ENCODE peak calls at places on chromosomes 3 and 15, in six cellular contexts. D is AG08396; Q is fibroblast of lung; I is stimulated activated CD4-positive, alpha-beta T cell treated with anti-CD3 and anti-CD28 coated beads, Interleukin-4, amount 100 ng/mL, for 48 hours; L is stimulated activated naive CD8-positive, alpha-beta T cell treated with anti-CD3 and anti-CD28 coated beads, Interleukin-15, Interleukin-2, amounts not matched to agents 100 U/mL and 50 U/mL, for 24 hours; E is stimulated activated CD8-positive, alpha-beta memory T cell treated with anti-CD3 and anti-CD28 coated beads, Interleukin-12 subunit alpha, Interleukin-12 subunit beta, amount 100 ng/mL, for 4 hours. V is an unnamed sample.

GRCh38 chr15:92714457-92715401 is 59.2 kb upstream of the FAM174B start:
- DNase-seq in E (peak; percentile 48), Q (peak; percentile 76), L (peak; percentile 82), D (peak; percentile 83), I (peak; percentile 69), V (peak; percentile 54)

GRCh38 chr15:86445750-86446149 is 366.1 kb downstream of the AGBL1 start:
- DNase-seq in L (no peak), Q (no peak), I (no peak), D (no peak), E (no peak), V (no peak)

GRCh38 chr3:184513276-184514150 is 48.1 kb upstream of the EPHB3 start:
- DNase-seq in I (peak; percentile 78), D (peak; percentile 93), L (peak; percentile 88), Q (peak; percentile 71), E (peak; percentile 64), V (peak; percentile 65)

GRCh38 chr3:108940568-108941285 is 13.0 kb downstream of the GUCA1C start:
- DNase-seq in E (no peak), Q (no peak), D (no peak), I (no peak), L (no peak), V (no peak)

GRCh38 chr3:133393691-133394474 is 6.0 kb upstream of the BFSP2 start:
- DNase-seq in E (no peak), D (no peak), I (no peak), Q (peak; percentile 31), L (no peak), V (no peak)

GRCh38 chr3:160554980-160555379 is 10.4 kb downstream of the KPNA4 start:
- DNase-seq in I (no peak), D (no peak), E (no peak), Q (no peak), L (no peak), V (no peak)

GRCh38 chr3:66501483-66502266 is 853 bp upstream of the LRIG1 start:
- DNase-seq in I (no peak), E (no peak), L (no peak), D (no peak), Q (no peak), V (no peak)

GRCh38 chr3:9380014-9380413 is 17.2 kb downstream of the THUMPD3 start:
- DNase-seq in D (no peak), I (no peak), E (no peak), L (no peak), Q (no peak), V (no peak)

GRCh38 chr15:90936823-90937222 is 1.7 kb downstream of the UNC45A start:
- DNase-seq in L (no peak), E (no peak), Q (no peak), I (no peak), D (no peak), V (no peak)

GRCh38 chr3:71530903-71531535 is 52.5 kb downstream of the FOXP1 start:
- DNase-seq in L (no peak), Q (no peak), D (no peak), I (no peak), E (no peak), V (peak; percentile 26)

GRCh38 chr3:138260636-138261035 is 69.0 kb downstream of the NME9 start:
- DNase-seq in L (no peak), E (no peak), Q (peak; percentile 6), I (no peak), D (no peak), V (no peak)

GRCh38 chr15:23854535-23855252 is 167.6 kb upstream of the NDN start:
- DNase-seq in I (no peak), L (no peak), D (no peak), Q (peak; percentile 10), E (no peak), V (no peak)

GRCh38 chr3:141960731-141961130 is 84.3 kb downstream of the ATP1B3 start:
- DNase-seq in I (no peak), D (no peak), Q (peak; percentile 47), E (no peak), L (no peak), V (no peak)

GRCh38 chr15:84023636-84024035 is 211.9 kb upstream of the GOLGA6L4 start:
- DNase-seq in D (peak; percentile 16), L (peak; percentile 23), Q (peak; percentile 63), E (no peak), I (peak; percentile 16), V (peak; percentile 37)

GRCh38 chr3:112489674-112490479 is 9.4 kb downstream of the BTLA start:
- DNase-seq in Q (no peak), D (no peak), I (no peak), L (no peak), E (no peak), V (no peak)

GRCh38 chr15:33278816-33279612 is 31.8 kb upstream of the RYR3 start:
- DNase-seq in I (no peak), L (no peak), Q (peak; percentile 88), D (peak; percentile 72), E (no peak), V (no peak)

GRCh38 chr15:85614059-85614458 is 180.7 kb downstream of the KLHL25 start:
- DNase-seq in L (no peak), I (no peak), E (no peak), D (no peak), Q (no peak), V (no peak)

GRCh38 chr3:187985636-187986035 is 168.3 kb upstream of the LPP start:
- DNase-seq in D (no peak), Q (no peak), L (no peak), I (no peak), E (no peak), V (no peak)

GRCh38 chr15:76483018-76483417 is 146.4 kb downstream of the ISL2 start:
- DNase-seq in L (no peak), I (no peak), E (no peak), Q (no peak), D (no peak), V (no peak)

GRCh38 chr3:132912416-132912753 is 125.8 kb upstream of the TMEM108 start:
- DNase-seq in L (no peak), Q (no peak), I (no peak), D (no peak), E (no peak), V (no peak)

GRCh38 chr3:11638669-11639402 is 4.9 kb downstream of the VGLL4 start:
- DNase-seq in L (no peak), E (no peak), Q (no peak), I (no peak), D (no peak), V (no peak)

GRCh38 chr3:52428151-52429005 is 16.5 kb downstream of the SEMA3G start:
- DNase-seq in L (no peak), I (peak; percentile 23), Q (peak; percentile 89), D (peak; percentile 67), E (no peak), V (peak; percentile 67)

GRCh38 chr3:38608961-38609360 is 40.5 kb downstream of the SCN5A start:
- DNase-seq in D (no peak), L (no peak), I (no peak), E (no peak), Q (no peak), V (no peak)

GRCh38 chr3:164514576-164514975 is 563.7 kb downstream of the SI start:
- DNase-seq in Q (no peak), L (no peak), D (no peak), I (no peak), E (no peak), V (no peak)

GRCh38 chr3:114519415-114519814 is 225.6 kb downstream of the TIGIT start:
- DNase-seq in Q (peak; percentile 84), I (no peak), D (peak; percentile 18), L (no peak), E (no peak), V (no peak)

GRCh38 chr15:99433026-99433756 is 132.6 kb upstream of the MEF2A start:
- DNase-seq in I (no peak), E (no peak), L (peak; percentile 31), D (no peak), Q (no peak), V (no peak)

GRCh38 chr3:62134061-62134496 is 239.3 kb downstream of the FEZF2 start:
- DNase-seq in D (peak; percentile 5), L (no peak), E (no peak), Q (peak; percentile 59), I (no peak), V (no peak)

GRCh38 chr3:152021951-152022461 is 148.6 kb downstream of the SUCNR1 start:
- DNase-seq in E (no peak), Q (peak; percentile 14), L (peak; percentile 38), I (peak; percentile 43), D (peak; percentile 2), V (no peak)

GRCh38 chr15:36632196-36632595 is 52.8 kb downstream of the CDIN1 start:
- DNase-seq in D (peak; percentile 68), L (no peak), Q (peak; percentile 35), I (no peak), E (no peak), V (no peak)

GRCh38 chr3:11548721-11549131 is 95.0 kb downstream of the VGLL4 start:
- DNase-seq in D (peak; percentile 80), Q (peak; percentile 55), E (no peak), I (no peak), L (no peak), V (no peak)

GRCh38 chr3:194396897-194397756 is 1.9 kb downstream of the GP5 start:
- DNase-seq in E (no peak), D (no peak), I (no peak), L (peak; percentile 40), Q (peak; percentile 30), V (no peak)

V was measured in OCI-LY7.